ENCODE peak calls at places on chromosome 4, in nine cellular contexts. One of them, this sample, is unnamed.

GRCh38 chr4:127055349-127055748 is 577.4 kb upstream of the INTU start:
- DNase-seq in GM13976: no peak
- DNase-seq in stomach: no peak
- DNase-seq in KG1: no peak
- DNase-seq in stimulated activated naive B cell treated with anti-CD40 and anti-IgM and Interleukin-4, amounts not matched to agents 10 μg/mL and 1 μg/mL and 100 μg/mL, for 72 hours: no peak
- DNase-seq in spleen: no peak
- DNase-seq in hypothalamus: no peak
- DNase-seq in Calu3: no peak
- DNase-seq in mucosa of descending colon: no peak
- DNase-seq in this sample: no peak

GRCh38 chr4:38011484-38012162 is 51.4 kb downstream of the PTTG2 start:
- DNase-seq in GM13976: no peak
- DNase-seq in stomach: no peak
- DNase-seq in KG1: no peak
- DNase-seq in stimulated activated naive B cell treated with anti-CD40 and anti-IgM and Interleukin-4, amounts not matched to agents 10 μg/mL and 1 μg/mL and 100 μg/mL, for 72 hours: no peak
- DNase-seq in spleen: no peak
- DNase-seq in hypothalamus: no peak
- DNase-seq in Calu3: no peak
- DNase-seq in mucosa of descending colon: no peak
- DNase-seq in this sample: no peak

GRCh38 chr4:21768349-21769310 is 179.9 kb downstream of the KCNIP4 start:
- DNase-seq in GM13976: peak
- DNase-seq in stomach: no peak
- DNase-seq in KG1: peak
- DNase-seq in stimulated activated naive B cell treated with anti-CD40 and anti-IgM and Interleukin-4, amounts not matched to agents 10 μg/mL and 1 μg/mL and 100 μg/mL, for 72 hours: no peak
- DNase-seq in spleen: no peak
- DNase-seq in hypothalamus: no peak
- DNase-seq in Calu3: peak
- DNase-seq in mucosa of descending colon: no peak
- DNase-seq in this sample: no peak

GRCh38 chr4:86670298-86670697 is 76.2 kb downstream of the PTPN13 start:
- DNase-seq in GM13976: no peak
- DNase-seq in stomach: no peak
- DNase-seq in KG1: no peak
- DNase-seq in stimulated activated naive B cell treated with anti-CD40 and anti-IgM and Interleukin-4, amounts not matched to agents 10 μg/mL and 1 μg/mL and 100 μg/mL, for 72 hours: no peak
- DNase-seq in spleen: no peak
- DNase-seq in hypothalamus: no peak
- DNase-seq in Calu3: no peak
- DNase-seq in mucosa of descending colon: no peak
- DNase-seq in this sample: no peak

GRCh38 chr4:126583509-126583908 is 1049.2 kb upstream of the INTU start:
- DNase-seq in GM13976: no peak
- DNase-seq in stomach: no peak
- DNase-seq in KG1: no peak
- DNase-seq in stimulated activated naive B cell treated with anti-CD40 and anti-IgM and Interleukin-4, amounts not matched to agents 10 μg/mL and 1 μg/mL and 100 μg/mL, for 72 hours: no peak
- DNase-seq in spleen: no peak
- DNase-seq in hypothalamus: no peak
- DNase-seq in Calu3: no peak
- DNase-seq in mucosa of descending colon: no peak
- DNase-seq in this sample: peak

GRCh38 chr4:165905405-165906027 is 32.5 kb downstream of the TLL1 start:
- DNase-seq in GM13976: no peak
- DNase-seq in stomach: no peak
- DNase-seq in KG1: no peak
- DNase-seq in stimulated activated naive B cell treated with anti-CD40 and anti-IgM and Interleukin-4, amounts not matched to agents 10 μg/mL and 1 μg/mL and 100 μg/mL, for 72 hours: no peak
- DNase-seq in spleen: no peak
- DNase-seq in hypothalamus: no peak
- DNase-seq in Calu3: no peak
- DNase-seq in mucosa of descending colon: no peak
- DNase-seq in this sample: no peak

GRCh38 chr4:54439831-54440243 is 210.7 kb downstream of the PDGFRA start:
- DNase-seq in GM13976: no peak
- DNase-seq in stomach: no peak
- DNase-seq in KG1: peak
- DNase-seq in stimulated activated naive B cell treated with anti-CD40 and anti-IgM and Interleukin-4, amounts not matched to agents 10 μg/mL and 1 μg/mL and 100 μg/mL, for 72 hours: no peak
- DNase-seq in spleen: no peak
- DNase-seq in hypothalamus: no peak
- DNase-seq in Calu3: no peak
- DNase-seq in mucosa of descending colon: no peak
- DNase-seq in this sample: peak

GRCh38 chr4:105182211-105182610 is 35.5 kb downstream of the TET2 start:
- DNase-seq in GM13976: no peak
- DNase-seq in stomach: no peak
- DNase-seq in KG1: no peak
- DNase-seq in stimulated activated naive B cell treated with anti-CD40 and anti-IgM and Interleukin-4, amounts not matched to agents 10 μg/mL and 1 μg/mL and 100 μg/mL, for 72 hours: no peak
- DNase-seq in spleen: no peak
- DNase-seq in hypothalamus: no peak
- DNase-seq in Calu3: no peak
- DNase-seq in mucosa of descending colon: no peak
- DNase-seq in this sample: no peak

GRCh38 chr4:664713-665231 is 9.3 kb downstream of the ATP5ME start:
- DNase-seq in GM13976: no peak
- DNase-seq in stomach: no peak
- DNase-seq in KG1: no peak
- DNase-seq in stimulated activated naive B cell treated with anti-CD40 and anti-IgM and Interleukin-4, amounts not matched to agents 10 μg/mL and 1 μg/mL and 100 μg/mL, for 72 hours: no peak
- DNase-seq in spleen: peak
- DNase-seq in hypothalamus: no peak
- DNase-seq in Calu3: no peak
- DNase-seq in mucosa of descending colon: peak
- DNase-seq in this sample: no peak

GRCh38 chr4:115657991-115658390 is 544.6 kb upstream of the NDST4 start:
- DNase-seq in GM13976: no peak
- DNase-seq in stomach: no peak
- DNase-seq in KG1: no peak
- DNase-seq in stimulated activated naive B cell treated with anti-CD40 and anti-IgM and Interleukin-4, amounts not matched to agents 10 μg/mL and 1 μg/mL and 100 μg/mL, for 72 hours: no peak
- DNase-seq in spleen: no peak
- DNase-seq in hypothalamus: no peak
- DNase-seq in Calu3: no peak
- DNase-seq in mucosa of descending colon: no peak
- DNase-seq in this sample: no peak

GRCh38 chr4:3045500-3045850 is 28.9 kb downstream of the HTT-AS start:
- DNase-seq in GM13976: peak
- DNase-seq in stomach: peak
- DNase-seq in KG1: peak
- DNase-seq in stimulated activated naive B cell treated with anti-CD40 and anti-IgM and Interleukin-4, amounts not matched to agents 10 μg/mL and 1 μg/mL and 100 μg/mL, for 72 hours: peak
- DNase-seq in spleen: peak
- DNase-seq in hypothalamus: no peak
- DNase-seq in Calu3: peak
- DNase-seq in mucosa of descending colon: peak
- DNase-seq in this sample: peak

GRCh38 chr4:66048861-66049260 is 378.6 kb upstream of the EPHA5 start:
- DNase-seq in GM13976: no peak
- DNase-seq in stomach: no peak
- DNase-seq in KG1: no peak
- DNase-seq in stimulated activated naive B cell treated with anti-CD40 and anti-IgM and Interleukin-4, amounts not matched to agents 10 μg/mL and 1 μg/mL and 100 μg/mL, for 72 hours: no peak
- DNase-seq in spleen: no peak
- DNase-seq in hypothalamus: no peak
- DNase-seq in Calu3: no peak
- DNase-seq in mucosa of descending colon: no peak
- DNase-seq in this sample: no peak

GRCh38 chr4:77152421-77152820 is 4.6 kb upstream of the CCNG2 start:
- DNase-seq in GM13976: no peak
- DNase-seq in stomach: no peak
- DNase-seq in KG1: no peak
- DNase-seq in stimulated activated naive B cell treated with anti-CD40 and anti-IgM and Interleukin-4, amounts not matched to agents 10 μg/mL and 1 μg/mL and 100 μg/mL, for 72 hours: no peak
- DNase-seq in spleen: no peak
- DNase-seq in hypothalamus: no peak
- DNase-seq in Calu3: peak
- DNase-seq in mucosa of descending colon: no peak
- DNase-seq in this sample: no peak

GRCh38 chr4:61555789-61556188 is 355.7 kb downstream of the ADGRL3 start:
- DNase-seq in GM13976: no peak
- DNase-seq in stomach: peak
- DNase-seq in KG1: no peak
- DNase-seq in stimulated activated naive B cell treated with anti-CD40 and anti-IgM and Interleukin-4, amounts not matched to agents 10 μg/mL and 1 μg/mL and 100 μg/mL, for 72 hours: no peak
- DNase-seq in spleen: no peak
- DNase-seq in hypothalamus: no peak
- DNase-seq in Calu3: peak
- DNase-seq in mucosa of descending colon: no peak
- DNase-seq in this sample: no peak

GRCh38 chr4:42906906-42907774 is 14.6 kb downstream of the GRXCR1 start:
- DNase-seq in GM13976: no peak
- DNase-seq in stomach: peak
- DNase-seq in KG1: no peak
- DNase-seq in stimulated activated naive B cell treated with anti-CD40 and anti-IgM and Interleukin-4, amounts not matched to agents 10 μg/mL and 1 μg/mL and 100 μg/mL, for 72 hours: no peak
- DNase-seq in spleen: no peak
- DNase-seq in hypothalamus: no peak
- DNase-seq in Calu3: peak
- DNase-seq in mucosa of descending colon: peak
- DNase-seq in this sample: no peak

GRCh38 chr4:78293841-78294301 is 236.7 kb downstream of the FRAS1 start:
- DNase-seq in GM13976: no peak
- DNase-seq in stomach: no peak
- DNase-seq in KG1: no peak
- DNase-seq in stimulated activated naive B cell treated with anti-CD40 and anti-IgM and Interleukin-4, amounts not matched to agents 10 μg/mL and 1 μg/mL and 100 μg/mL, for 72 hours: no peak
- DNase-seq in spleen: no peak
- DNase-seq in hypothalamus: no peak
- DNase-seq in Calu3: peak
- DNase-seq in mucosa of descending colon: no peak
- DNase-seq in this sample: no peak

GRCh38 chr4:152357206-152357605 is 178.7 kb downstream of the FBXW7 start:
- DNase-seq in GM13976: no peak
- DNase-seq in stomach: no peak
- DNase-seq in KG1: no peak
- DNase-seq in stimulated activated naive B cell treated with anti-CD40 and anti-IgM and Interleukin-4, amounts not matched to agents 10 μg/mL and 1 μg/mL and 100 μg/mL, for 72 hours: no peak
- DNase-seq in spleen: no peak
- DNase-seq in hypothalamus: no peak
- DNase-seq in Calu3: no peak
- DNase-seq in mucosa of descending colon: no peak
- DNase-seq in this sample: no peak

GRCh38 chr4:8762356-8762755 is 109.3 kb downstream of the HMX1 start:
- DNase-seq in GM13976: no peak
- DNase-seq in stomach: no peak
- DNase-seq in KG1: no peak
- DNase-seq in stimulated activated naive B cell treated with anti-CD40 and anti-IgM and Interleukin-4, amounts not matched to agents 10 μg/mL and 1 μg/mL and 100 μg/mL, for 72 hours: no peak
- DNase-seq in spleen: peak
- DNase-seq in hypothalamus: no peak
- DNase-seq in Calu3: no peak
- DNase-seq in mucosa of descending colon: peak
- DNase-seq in this sample: no peak

This sample was measured in HL-60.